ENCODE peak calls at places on chromosomes 13 and 19, in four cellular contexts. X, N, P and V are unnamed samples.

GRCh38 chr19:18543814-18544475 is 572 bp upstream of the FKBP8 start:
- DNase-seq in X (peak; percentile 74), N (peak; percentile 86), P (peak; percentile 72), V (no peak)

GRCh38 chr19:20478936-20479335 is 86.6 kb downstream of the ZNF737 start:
- DNase-seq in P (no peak), N (no peak), X (no peak), V (no peak)

GRCh38 chr19:28794301-28794700 is 418.6 kb downstream of the UQCRFS1 start:
- DNase-seq in N (no peak), X (no peak), P (no peak), V (no peak)

GRCh38 chr13:51148952-51149573 is 38.0 kb upstream of the C13orf42 start:
- DNase-seq in X (peak; percentile 8), N (no peak), P (no peak), V (no peak)

GRCh38 chr19:53982056-53982455 is 9.4 kb upstream of the CACNG6 start:
- DNase-seq in N (no peak), X (no peak), P (no peak), V (no peak)

GRCh38 chr19:33879818-33880575 is 83.3 kb downstream of the KCTD15 start:
- DNase-seq in X (no peak), P (no peak), N (no peak), V (no peak)

GRCh38 chr19:18223860-18224524 is 2.2 kb downstream of the PDE4C start:
- DNase-seq in N (peak; percentile 86), X (no peak), P (peak; percentile 77), V (no peak)

GRCh38 chr19:19280561-19280960 is 7.5 kb upstream of the TM6SF2 start:
- DNase-seq in X (no peak), P (no peak), N (no peak), V (no peak)

GRCh38 chr13:40235160-40235796 is 431.2 kb downstream of the FOXO1 start:
- DNase-seq in N (no peak), P (no peak), X (no peak), V (no peak)

DNA sequence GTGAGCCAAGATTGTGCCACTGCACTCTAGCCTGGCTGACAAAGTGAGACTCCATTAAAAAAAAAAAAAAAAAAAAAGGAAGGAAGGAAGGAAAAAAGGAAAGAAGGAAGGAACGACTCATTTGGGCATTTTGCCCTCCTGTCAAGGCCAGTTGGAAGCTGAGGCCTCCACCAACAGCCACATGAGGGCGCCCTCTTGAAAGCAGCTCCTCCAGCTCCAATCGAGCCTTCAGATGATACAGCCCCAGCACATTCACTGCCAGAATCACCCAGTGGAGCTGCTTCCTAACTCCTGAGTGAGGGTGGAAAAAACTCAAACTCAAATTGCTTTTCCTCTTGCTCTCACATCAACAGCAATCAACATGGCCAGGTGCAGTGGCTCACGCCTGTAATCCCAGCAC is 40.9 kb downstream of the GNG7 start:
- DNase-seq in P (no peak), X (no peak), N (peak; percentile 3), V (no peak)
- TF ChIP-seq CTCF in P (peak; percentile 11), X (peak; percentile 23), N (no peak), V (peak; percentile 37)

GRCh38 chr13:91381371-91381770 is 17.1 kb upstream of the GPC5 start:
- DNase-seq in N (no peak), X (no peak), P (no peak), V (no peak)
- TF ChIP-seq CTCF in N (peak; percentile 30), X (peak; percentile 55), P (peak; percentile 46), V (peak; percentile 96)

GRCh38 chr13:79060216-79060615 is 345.8 kb downstream of the RBM26 start:
- DNase-seq in P (no peak), N (no peak), X (no peak), V (no peak)
- TF ChIP-seq CTCF in P (no peak), N (no peak), X (peak; percentile 16), V (peak; percentile 29)

GRCh38 chr13:31913459-31913858 is 118.1 kb upstream of the FRY start:
- DNase-seq in N (no peak), P (no peak), X (no peak), V (no peak)
- TF ChIP-seq CTCF in N (no peak), P (no peak), X (peak; percentile 36), V (peak; percentile 51)

GRCh38 chr19:2051771-2052704 is 994 bp upstream of the MKNK2 start:
- DNase-seq in X (no peak), N (no peak), P (no peak), V (no peak)
- TF ChIP-seq CTCF in X (no peak), N (no peak), P (no peak), V (no peak)